ENCODE peak calls at places on chromosomes 4 and X, in five cellular contexts. K is suprapubic skin, Y is right lobe of liver, B is fibroblast of lung, T is pancreas. X is an unnamed sample.

GRCh38 chr4:185833055-185833598 is 21.1 kb upstream of the SORBS2 start:
- DNase-seq in B (no peak), K (no peak), Y (no peak), T (no peak), X (no peak)

GRCh38 chr4:137621056-137621455 is 88.8 kb upstream of the PCDH18 start:
- DNase-seq in T (no peak), K (no peak), B (no peak), Y (no peak), X (no peak)

GRCh38 chr4:37794046-37794445 is 32.4 kb upstream of the PGM2 start:
- DNase-seq in T (no peak), Y (no peak), B (peak; percentile 58), K (no peak), X (no peak)

GRCh38 chr4:41024556-41025491 is 189.5 kb downstream of the APBB2 start:
- DNase-seq in T (no peak), Y (no peak), K (no peak), B (peak; percentile 47), X (no peak)

GRCh38 chr4:108449139-108449538 is 171.2 kb upstream of the RPL34 start:
- DNase-seq in B (no peak), T (no peak), Y (no peak), K (no peak), X (no peak)

GRCh38 chr4:187598246-187598645 is 397.3 kb upstream of the ZFP42 start:
- DNase-seq in T (no peak), B (peak; percentile 9), K (no peak), Y (no peak), X (no peak)

GRCh38 chrX:8913665-8914409 is 112.7 kb upstream of the FAM9A start:
- DNase-seq in K (no peak), Y (peak; percentile 58), T (no peak), B (peak; percentile 85), X (no peak)

GRCh38 chrX:1673337-1673736 is 58.5 kb downstream of the ASMT start:
- DNase-seq in T (no peak), K (peak; percentile 34), B (no peak), Y (no peak), X (no peak)

GRCh38 chr4:185283723-185284122 is 74.3 kb downstream of the SNX25 start:
- DNase-seq in B (peak; percentile 62), T (no peak), Y (no peak), K (no peak), X (no peak)

GRCh38 chrX:140157611-140158010 is 192.3 kb upstream of the CXorf66 start:
- DNase-seq in T (no peak), K (no peak), B (peak; percentile 12), Y (no peak), X (no peak)

GRCh38 chr4:118823471-118823870 is 12.5 kb downstream of the SEC24D start:
- DNase-seq in T (peak; percentile 81), K (no peak), B (no peak), Y (peak; percentile 81), X (no peak)

GRCh38 chr4:109910261-109910660 is 2.4 kb upstream of the EGF start:
- DNase-seq in Y (no peak), K (no peak), T (no peak), B (no peak), X (no peak)

GRCh38 chrX:115583730-115584004 is 22.7 kb downstream of the PLS3 start:
- DNase-seq in B (no peak), K (no peak), Y (no peak), T (no peak), X (no peak)

GRCh38 chr4:82373816-82374740 is at the start of gene HNRNPD:
- DNase-seq in K (peak; percentile 99), Y (peak; percentile 98), B (peak; percentile 100), T (peak; percentile 99), X (peak; percentile 97)

GRCh38 chr4:82372502-82372873 is 1.3 kb downstream of the HNRNPD start:
- DNase-seq in Y (peak; percentile 50), B (peak; percentile 28), K (no peak), T (peak; percentile 50), X (no peak)

GRCh38 chr4:82371398-82371972 is 2.3 kb downstream of the HNRNPD start:
- DNase-seq in T (no peak), B (peak; percentile 17), K (no peak), Y (no peak), X (no peak)

GRCh38 chr4:82376109-82376508 is 2.3 kb upstream of the HNRNPD start:
- DNase-seq in K (no peak), B (no peak), T (no peak), Y (no peak), X (no peak)

GRCh38 chr4:82372874-82373815 is 646 bp downstream of the HNRNPD start:
- DNase-seq in T (peak; percentile 83), Y (peak; percentile 86), K (peak; percentile 85), B (peak; percentile 48), X (no peak)
- H3K9me3 ChIP-seq in T (no peaks in the 10 kb centered on the region), Y (no peaks in the 10 kb centered on the region), K (no peaks in the 10 kb centered on the region), B (no peaks in the 10 kb centered on the region), X (no peaks in the 10 kb centered on the region)

DNA sequence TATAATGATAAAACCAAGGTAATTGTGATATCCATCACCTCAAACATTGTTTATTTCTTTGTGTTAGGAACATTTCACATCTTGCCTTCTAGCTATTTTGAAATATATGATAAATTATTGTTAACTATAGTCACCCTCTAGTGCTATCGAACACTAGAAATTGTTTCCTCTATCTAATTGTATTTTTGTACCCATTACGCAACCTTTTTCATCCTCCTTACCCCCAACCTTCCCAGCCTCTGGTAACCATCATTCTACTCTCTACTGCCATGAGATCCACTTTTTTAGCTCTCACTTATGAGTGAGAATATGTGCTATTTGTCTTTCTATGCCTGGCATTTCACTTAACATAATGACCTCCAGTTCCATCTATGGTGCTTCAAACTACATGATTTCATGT is 3.9 kb upstream of the UBA6 start:
- DNase-seq in Y (no peak), K (no peak), B (no peak), T (no peak), X (no peak)
- H3K9me3 ChIP-seq in Y (no peaks in the 10 kb centered on the region), K (no peaks in the 10 kb centered on the region), B (no peaks in the 10 kb centered on the region), T (no peaks in the 10 kb centered on the region), X (no peaks in the 10 kb centered on the region)

GRCh38 chrX:40150503-40150902 is 52.7 kb upstream of the BCOR start:
- DNase-seq in K (no peak), B (no peak), Y (no peak), T (no peak), X (no peak)
- H3K9me3 ChIP-seq in K (no peaks in the 10 kb centered on the region), B (no peaks in the 10 kb centered on the region), Y (no peaks in the 10 kb centered on the region), T (no peaks in the 10 kb centered on the region), X (no peaks in the 10 kb centered on the region)

GRCh38 chrX:37753384-37753783 is 26.5 kb upstream of the CYBB start:
- DNase-seq in Y (no peak), B (no peak), K (no peak), T (no peak), X (no peak)

GRCh38 chrX:37754518-37754917 is 25.3 kb upstream of the CYBB start:
- DNase-seq in B (no peak), K (no peak), Y (no peak), T (no peak), X (no peak)

GRCh38 chrX:37759878-37760418 is 19.9 kb upstream of the CYBB start:
- DNase-seq in T (no peak), K (no peak), B (no peak), Y (no peak), X (no peak)

GRCh38 chrX:37755073-37755472 is 24.8 kb upstream of the CYBB start:
- DNase-seq in Y (no peak), T (no peak), B (no peak), K (no peak), X (no peak)

DNA sequence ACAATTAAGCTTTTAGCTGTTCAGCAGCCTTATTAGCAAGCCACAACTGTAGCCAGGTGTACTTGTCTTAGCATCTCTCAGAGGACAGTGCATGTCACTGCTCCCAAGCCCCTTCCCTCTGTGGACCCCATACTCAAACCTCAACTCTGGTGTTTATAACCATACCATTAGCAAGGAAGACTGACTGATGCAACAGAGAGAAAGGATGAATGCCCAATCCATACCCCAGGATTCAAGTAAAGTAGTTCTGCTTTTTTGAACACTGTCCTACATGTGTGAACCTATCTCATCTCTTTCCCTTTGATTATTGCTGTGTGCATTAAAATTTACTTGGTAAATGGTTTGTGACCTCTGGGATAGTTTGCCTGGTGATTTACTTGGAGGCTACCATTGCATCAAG is 22.8 kb upstream of the CYBB start:
- DNase-seq in B (no peak), K (no peak), Y (no peak), T (no peak), X (no peak)
- H3K9me3 ChIP-seq in B (no peaks in the 10 kb centered on the region), K (no peaks in the 10 kb centered on the region), Y (no peaks in the 10 kb centered on the region), T (no peaks in the 10 kb centered on the region), X (no peaks in the 10 kb centered on the region)

GRCh38 chr4:39568805-39569204 is 41.6 kb upstream of the UGDH start:
- DNase-seq in Y (no peak), T (peak; percentile 51), B (no peak), K (no peak), X (no peak)

GRCh38 chr4:39565925-39566630 is 38.8 kb upstream of the UGDH start:
- DNase-seq in K (no peak), Y (no peak), T (no peak), B (peak; percentile 77), X (no peak)

GRCh38 chr4:39562792-39563191 is 35.6 kb upstream of the UGDH start:
- DNase-seq in Y (no peak), T (no peak), B (no peak), K (no peak), X (no peak)

GRCh38 chr4:39559641-39560040 is 32.4 kb upstream of the UGDH start:
- DNase-seq in Y (no peak), K (no peak), T (no peak), B (peak; percentile 32), X (no peak)

GRCh38 chr4:39563448-39563847 is 36.2 kb upstream of the UGDH start:
- DNase-seq in Y (no peak), T (no peak), K (no peak), B (peak; percentile 36), X (no peak)
- H3K9me3 ChIP-seq in Y (no peaks in the 10 kb centered on the region), T (no peaks in the 10 kb centered on the region), K (no peaks in the 10 kb centered on the region), B (no peaks in the 10 kb centered on the region), X (no peaks in the 10 kb centered on the region)

DNA sequence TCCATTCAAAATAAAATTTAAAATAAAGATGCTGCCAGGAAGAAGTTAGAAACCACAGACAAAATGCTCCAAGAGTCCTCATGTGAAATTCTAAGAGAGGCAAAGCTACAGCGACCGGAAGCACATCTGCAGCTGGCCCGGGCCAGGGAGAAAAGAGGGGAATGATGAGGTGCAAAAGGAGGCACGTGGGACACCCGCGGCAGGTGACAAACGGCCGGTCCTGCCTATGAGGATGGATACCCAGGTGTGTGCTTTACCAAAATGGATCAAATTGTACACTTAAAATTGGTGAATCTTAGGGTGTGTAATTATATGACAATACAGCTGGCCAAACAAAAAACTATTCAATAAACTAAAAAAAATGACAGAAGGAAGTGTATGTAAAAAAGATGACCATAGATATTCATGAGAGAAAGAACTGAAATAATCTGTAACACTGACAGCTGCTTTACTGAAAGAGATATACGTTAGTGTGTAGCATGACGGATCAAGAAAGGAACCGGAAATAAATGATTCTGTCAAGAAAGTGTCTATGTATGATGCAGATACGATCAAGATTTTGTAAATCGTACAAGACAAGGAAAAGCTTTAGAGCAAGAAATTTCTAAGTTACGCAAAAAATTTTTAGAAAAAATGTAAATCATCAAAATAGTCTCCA is 29.5 kb downstream of the PPP2R3B start:
- DNase-seq in K (no peak), Y (no peak), B (no peak), T (no peak), X (peak; percentile 33)
- H3K9me3 ChIP-seq in K (peaks cover 6% of the 10 kb centered on the region), Y (no peaks in the 10 kb centered on the region), B (no peaks in the 10 kb centered on the region), T (no peaks in the 10 kb centered on the region), X (peaks cover 5% of the 10 kb centered on the region)

DNA sequence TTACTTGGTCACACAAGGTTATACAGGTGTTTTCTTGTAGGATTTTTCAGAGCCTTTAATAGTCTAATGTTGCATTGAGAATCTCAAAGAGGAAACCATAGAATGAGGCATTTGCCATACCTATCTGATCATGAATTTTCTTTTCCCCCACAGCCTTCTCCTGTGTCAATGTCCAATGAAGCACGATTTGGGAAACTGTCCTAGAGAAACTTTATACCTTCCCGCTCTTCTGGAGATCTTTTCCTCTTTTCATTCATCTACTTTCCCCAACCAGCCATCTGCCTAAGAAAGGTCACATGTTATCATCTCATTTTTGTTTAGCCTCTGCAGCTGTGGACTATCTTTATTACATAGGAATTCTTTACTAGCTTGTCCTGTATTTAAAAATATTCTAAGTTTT is 19.9 kb downstream of the VSIG4 start:
- DNase-seq in K (no peak), T (no peak), B (no peak), Y (no peak), X (no peak)
- H3K9me3 ChIP-seq in K (no peaks in the 10 kb centered on the region), T (no peaks in the 10 kb centered on the region), B (no peaks in the 10 kb centered on the region), Y (no peaks in the 10 kb centered on the region), X (no peaks in the 10 kb centered on the region)

X was measured in upper lobe of left lung.